ENCODE peak calls at places on chromosome 5, in nine cellular contexts. One of them, this sample, is unnamed.

GRCh38 chr5:95172659-95173058 is 112.2 kb downstream of the MCTP1 start:
- DNase-seq in GM10248: no peak
- DNase-seq in foreskin fibroblast: no peak
- DNase-seq in Calu3: no peak
- DNase-seq in astrocyte of the spinal cord: no peak
- DNase-seq in fibroblast of lung: no peak
- DNase-seq in thyroid gland: no peak
- DNase-seq in endothelial cell: no peak
- DNase-seq in neural crest cell: no peak
- DNase-seq in this sample: no peak

GRCh38 chr5:43073597-43074546 is 33.8 kb upstream of the ANXA2R start:
- DNase-seq in GM10248: peak
- DNase-seq in foreskin fibroblast: no peak
- DNase-seq in endothelial cell: peak
- DNase-seq in astrocyte of the spinal cord: no peak
- DNase-seq in thyroid gland: no peak
- DNase-seq in neural crest cell: no peak
- DNase-seq in fibroblast of lung: peak
- DNase-seq in Calu3: peak
- DNase-seq in this sample: peak

GRCh38 chr5:51902512-51902911 is 519.3 kb downstream of the ISL1 start:
- DNase-seq in fibroblast of lung: no peak
- DNase-seq in neural crest cell: no peak
- DNase-seq in endothelial cell: no peak
- DNase-seq in GM10248: no peak
- DNase-seq in thyroid gland: no peak
- DNase-seq in astrocyte of the spinal cord: no peak
- DNase-seq in Calu3: no peak
- DNase-seq in foreskin fibroblast: no peak
- DNase-seq in this sample: no peak

GRCh38 chr5:132087176-132087575 is 13.6 kb downstream of the CSF2 start:
- DNase-seq in thyroid gland: no peak
- DNase-seq in neural crest cell: no peak
- DNase-seq in astrocyte of the spinal cord: no peak
- DNase-seq in Calu3: no peak
- DNase-seq in fibroblast of lung: no peak
- DNase-seq in endothelial cell: no peak
- DNase-seq in foreskin fibroblast: no peak
- DNase-seq in GM10248: no peak
- DNase-seq in this sample: no peak

GRCh38 chr5:387491-388265 is 55.3 kb upstream of the EXOC3 start:
- DNase-seq in neural crest cell: no peak
- DNase-seq in foreskin fibroblast: no peak
- DNase-seq in endothelial cell: no peak
- DNase-seq in fibroblast of lung: no peak
- DNase-seq in Calu3: no peak
- DNase-seq in astrocyte of the spinal cord: no peak
- DNase-seq in thyroid gland: no peak
- DNase-seq in GM10248: no peak
- DNase-seq in this sample: no peak

GRCh38 chr5:102781359-102781758 is 26.3 kb downstream of the PAM start:
- DNase-seq in foreskin fibroblast: no peak
- DNase-seq in GM10248: no peak
- DNase-seq in thyroid gland: no peak
- DNase-seq in astrocyte of the spinal cord: no peak
- DNase-seq in neural crest cell: no peak
- DNase-seq in Calu3: no peak
- DNase-seq in endothelial cell: no peak
- DNase-seq in fibroblast of lung: no peak
- DNase-seq in this sample: no peak

GRCh38 chr5:125719681-125720676 is 703.2 kb upstream of the GRAMD2B start:
- DNase-seq in GM10248: no peak
- DNase-seq in foreskin fibroblast: peak
- DNase-seq in neural crest cell: peak
- DNase-seq in thyroid gland: no peak
- DNase-seq in fibroblast of lung: no peak
- DNase-seq in astrocyte of the spinal cord: peak
- DNase-seq in Calu3: no peak
- DNase-seq in endothelial cell: no peak
- DNase-seq in this sample: no peak

GRCh38 chr5:77337716-77338115 is 127.2 kb downstream of the PDE8B start:
- DNase-seq in fibroblast of lung: no peak
- DNase-seq in thyroid gland: no peak
- DNase-seq in GM10248: no peak
- DNase-seq in Calu3: no peak
- DNase-seq in neural crest cell: no peak
- DNase-seq in foreskin fibroblast: no peak
- DNase-seq in astrocyte of the spinal cord: no peak
- DNase-seq in endothelial cell: no peak
- DNase-seq in this sample: no peak

GRCh38 chr5:50727149-50727496 is 60.7 kb downstream of the PARP8 start:
- DNase-seq in foreskin fibroblast: no peak
- DNase-seq in astrocyte of the spinal cord: no peak
- DNase-seq in neural crest cell: no peak
- DNase-seq in endothelial cell: no peak
- DNase-seq in fibroblast of lung: no peak
- DNase-seq in GM10248: no peak
- DNase-seq in Calu3: peak
- DNase-seq in thyroid gland: peak
- DNase-seq in this sample: no peak

GRCh38 chr5:154002511-154003020 is 36.1 kb downstream of the FAM114A2 start:
- DNase-seq in Calu3: no peak
- DNase-seq in astrocyte of the spinal cord: no peak
- DNase-seq in GM10248: no peak
- DNase-seq in foreskin fibroblast: no peak
- DNase-seq in thyroid gland: no peak
- DNase-seq in endothelial cell: no peak
- DNase-seq in fibroblast of lung: no peak
- DNase-seq in neural crest cell: no peak
- DNase-seq in this sample: no peak

GRCh38 chr5:10459080-10460055 is 17.7 kb downstream of the ROPN1L start:
- DNase-seq in foreskin fibroblast: no peak
- DNase-seq in endothelial cell: no peak
- DNase-seq in GM10248: no peak
- DNase-seq in fibroblast of lung: no peak
- DNase-seq in astrocyte of the spinal cord: no peak
- DNase-seq in Calu3: no peak
- DNase-seq in neural crest cell: no peak
- DNase-seq in thyroid gland: no peak
- DNase-seq in this sample: no peak

GRCh38 chr5:10460252-10460906 is 18.7 kb downstream of the ROPN1L start:
- DNase-seq in thyroid gland: peak
- DNase-seq in astrocyte of the spinal cord: no peak
- DNase-seq in fibroblast of lung: no peak
- DNase-seq in GM10248: no peak
- DNase-seq in endothelial cell: no peak
- DNase-seq in neural crest cell: no peak
- DNase-seq in Calu3: no peak
- DNase-seq in foreskin fibroblast: no peak
- DNase-seq in this sample: no peak

GRCh38 chr5:10456583-10457562 is 15.2 kb downstream of the ROPN1L start:
- DNase-seq in endothelial cell: no peak
- DNase-seq in GM10248: no peak
- DNase-seq in neural crest cell: no peak
- DNase-seq in foreskin fibroblast: peak
- DNase-seq in thyroid gland: no peak
- DNase-seq in astrocyte of the spinal cord: peak
- DNase-seq in Calu3: no peak
- DNase-seq in fibroblast of lung: peak
- DNase-seq in this sample: peak

GRCh38 chr5:10455273-10455670 is 13.6 kb downstream of the ROPN1L start:
- DNase-seq in neural crest cell: no peak
- DNase-seq in foreskin fibroblast: no peak
- DNase-seq in fibroblast of lung: no peak
- DNase-seq in GM10248: no peak
- DNase-seq in astrocyte of the spinal cord: no peak
- DNase-seq in thyroid gland: no peak
- DNase-seq in endothelial cell: no peak
- DNase-seq in Calu3: no peak
- DNase-seq in this sample: no peak

GRCh38 chr5:10457682-10458574 is 16.2 kb downstream of the ROPN1L start:
- DNase-seq in fibroblast of lung: no peak
- DNase-seq in neural crest cell: no peak
- DNase-seq in GM10248: no peak
- DNase-seq in thyroid gland: no peak
- DNase-seq in astrocyte of the spinal cord: no peak
- DNase-seq in Calu3: no peak
- DNase-seq in endothelial cell: peak
- DNase-seq in foreskin fibroblast: no peak
- DNase-seq in this sample: no peak
- TF ChIP-seq CTCF in fibroblast of lung: no peak
- TF ChIP-seq CTCF in neural crest cell: no peak
- TF ChIP-seq CTCF in GM10248: no peak
- TF ChIP-seq CTCF in thyroid gland: no peak
- TF ChIP-seq CTCF in astrocyte of the spinal cord: no peak
- TF ChIP-seq CTCF in Calu3: no peak
- TF ChIP-seq CTCF in endothelial cell: no peak
- TF ChIP-seq CTCF in foreskin fibroblast: no peak
- TF ChIP-seq CTCF in this sample: peak

GRCh38 chr5:143405063-143405746 is 1.7 kb upstream of the NR3C1 start:
- DNase-seq in fibroblast of lung: peak
- DNase-seq in neural crest cell: peak
- DNase-seq in GM10248: peak
- DNase-seq in foreskin fibroblast: peak
- DNase-seq in thyroid gland: peak
- DNase-seq in endothelial cell: peak
- DNase-seq in Calu3: peak
- DNase-seq in astrocyte of the spinal cord: peak
- DNase-seq in this sample: peak
- TF ChIP-seq CTCF in fibroblast of lung: peak
- TF ChIP-seq CTCF in neural crest cell: no peak
- TF ChIP-seq CTCF in GM10248: peak
- TF ChIP-seq CTCF in foreskin fibroblast: no peak
- TF ChIP-seq CTCF in thyroid gland: peak
- TF ChIP-seq CTCF in endothelial cell: no peak
- TF ChIP-seq CTCF in Calu3: no peak
- TF ChIP-seq CTCF in astrocyte of the spinal cord: peak
- TF ChIP-seq CTCF in this sample: no peak

GRCh38 chr5:179343902-179344300 is 1.4 kb downstream of the ADAMTS2 start:
- DNase-seq in thyroid gland: no peak
- DNase-seq in astrocyte of the spinal cord: no peak
- DNase-seq in foreskin fibroblast: peak
- DNase-seq in neural crest cell: peak
- DNase-seq in GM10248: no peak
- DNase-seq in Calu3: no peak
- DNase-seq in fibroblast of lung: peak
- DNase-seq in endothelial cell: peak
- DNase-seq in this sample: peak

GRCh38 chr5:179340465-179340864 is 4.8 kb downstream of the ADAMTS2 start:
- DNase-seq in neural crest cell: no peak
- DNase-seq in astrocyte of the spinal cord: no peak
- DNase-seq in fibroblast of lung: no peak
- DNase-seq in Calu3: no peak
- DNase-seq in foreskin fibroblast: no peak
- DNase-seq in thyroid gland: no peak
- DNase-seq in endothelial cell: no peak
- DNase-seq in GM10248: no peak
- DNase-seq in this sample: no peak

GRCh38 chr5:179344301-179345178 is 721 bp downstream of the ADAMTS2 start:
- DNase-seq in foreskin fibroblast: no peak
- DNase-seq in neural crest cell: peak
- DNase-seq in Calu3: no peak
- DNase-seq in endothelial cell: peak
- DNase-seq in GM10248: no peak
- DNase-seq in astrocyte of the spinal cord: no peak
- DNase-seq in fibroblast of lung: no peak
- DNase-seq in thyroid gland: no peak
- DNase-seq in this sample: no peak

GRCh38 chr5:179343021-179343781 is 2.1 kb downstream of the ADAMTS2 start:
- DNase-seq in GM10248: no peak
- DNase-seq in thyroid gland: no peak
- DNase-seq in neural crest cell: no peak
- DNase-seq in Calu3: no peak
- DNase-seq in astrocyte of the spinal cord: no peak
- DNase-seq in endothelial cell: no peak
- DNase-seq in foreskin fibroblast: no peak
- DNase-seq in fibroblast of lung: no peak
- DNase-seq in this sample: no peak

DNA sequence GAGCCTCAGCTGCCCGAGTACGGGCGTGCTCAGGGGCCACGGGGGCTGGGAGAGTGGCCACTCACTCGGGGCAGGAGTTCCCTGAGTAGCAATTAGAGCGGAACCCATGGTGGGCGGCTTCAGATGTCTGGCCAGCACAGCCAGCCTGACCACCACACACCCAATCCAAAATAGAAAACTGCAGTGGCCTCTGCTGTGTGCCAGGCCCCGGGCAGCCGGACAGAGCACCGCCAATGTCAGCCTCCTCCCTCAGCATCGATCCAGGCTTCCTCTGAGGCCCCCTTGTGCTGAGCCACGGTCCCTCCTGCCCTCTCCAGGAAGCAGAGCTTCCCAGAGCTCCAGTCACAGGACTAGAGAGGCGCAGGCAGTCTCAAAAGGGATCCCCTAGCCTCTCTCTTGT is 2.7 kb downstream of the ADAMTS2 start:
- DNase-seq in foreskin fibroblast: peak
- DNase-seq in thyroid gland: no peak
- DNase-seq in fibroblast of lung: peak
- DNase-seq in neural crest cell: peak
- DNase-seq in GM10248: no peak
- DNase-seq in endothelial cell: peak
- DNase-seq in astrocyte of the spinal cord: no peak
- DNase-seq in Calu3: no peak
- DNase-seq in this sample: peak
- TF ChIP-seq CTCF in foreskin fibroblast: peak
- TF ChIP-seq CTCF in thyroid gland: no peak
- TF ChIP-seq CTCF in fibroblast of lung: peak
- TF ChIP-seq CTCF in neural crest cell: peak
- TF ChIP-seq CTCF in GM10248: no peak
- TF ChIP-seq CTCF in endothelial cell: no peak
- TF ChIP-seq CTCF in astrocyte of the spinal cord: peak
- TF ChIP-seq CTCF in Calu3: no peak
- TF ChIP-seq CTCF in this sample: peak

GRCh38 chr5:33888582-33888981 is 3.2 kb downstream of the ADAMTS12 start:
- DNase-seq in thyroid gland: no peak
- DNase-seq in fibroblast of lung: peak
- DNase-seq in neural crest cell: no peak
- DNase-seq in astrocyte of the spinal cord: peak
- DNase-seq in GM10248: no peak
- DNase-seq in endothelial cell: no peak
- DNase-seq in Calu3: no peak
- DNase-seq in foreskin fibroblast: peak
- DNase-seq in this sample: peak

GRCh38 chr5:33891731-33892418 is at the start of gene ADAMTS12:
- DNase-seq in fibroblast of lung: peak
- DNase-seq in foreskin fibroblast: peak
- DNase-seq in GM10248: peak
- DNase-seq in Calu3: peak
- DNase-seq in thyroid gland: peak
- DNase-seq in endothelial cell: peak
- DNase-seq in astrocyte of the spinal cord: peak
- DNase-seq in neural crest cell: peak
- DNase-seq in this sample: peak

GRCh38 chr5:33892419-33893151 is 795 bp upstream of the ADAMTS12 start:
- DNase-seq in GM10248: no peak
- DNase-seq in Calu3: peak
- DNase-seq in astrocyte of the spinal cord: peak
- DNase-seq in endothelial cell: no peak
- DNase-seq in foreskin fibroblast: peak
- DNase-seq in thyroid gland: peak
- DNase-seq in fibroblast of lung: peak
- DNase-seq in neural crest cell: no peak
- DNase-seq in this sample: peak

GRCh38 chr5:33890147-33890546 is 1.6 kb downstream of the ADAMTS12 start:
- DNase-seq in astrocyte of the spinal cord: peak
- DNase-seq in fibroblast of lung: peak
- DNase-seq in foreskin fibroblast: no peak
- DNase-seq in neural crest cell: no peak
- DNase-seq in Calu3: no peak
- DNase-seq in GM10248: no peak
- DNase-seq in endothelial cell: no peak
- DNase-seq in thyroid gland: no peak
- DNase-seq in this sample: no peak

GRCh38 chr5:33890633-33891032 is 1.2 kb downstream of the ADAMTS12 start:
- DNase-seq in GM10248: no peak
- DNase-seq in fibroblast of lung: peak
- DNase-seq in endothelial cell: peak
- DNase-seq in astrocyte of the spinal cord: peak
- DNase-seq in foreskin fibroblast: peak
- DNase-seq in neural crest cell: no peak
- DNase-seq in thyroid gland: no peak
- DNase-seq in Calu3: no peak
- DNase-seq in this sample: peak
- TF ChIP-seq CTCF in GM10248: no peak
- TF ChIP-seq CTCF in fibroblast of lung: peak
- TF ChIP-seq CTCF in endothelial cell: no peak
- TF ChIP-seq CTCF in astrocyte of the spinal cord: peak
- TF ChIP-seq CTCF in foreskin fibroblast: peak
- TF ChIP-seq CTCF in neural crest cell: no peak
- TF ChIP-seq CTCF in thyroid gland: no peak
- TF ChIP-seq CTCF in Calu3: no peak
- TF ChIP-seq CTCF in this sample: peak

This sample was measured in HFFc6.